ENCODE peak calls at places on chromosome 16, in ten cellular contexts. E, U, B, Y, D, N, Q, R, F and S are unnamed samples.

GRCh38 chr16:65366316-65366715 is 244.5 kb upstream of the CDH11 start:
- DNase-seq in E (no peak), U (no peak), B (no peak), Y (no peak), D (no peak), N (no peak), Q (no peak), R (no peak), F (no peak), S (no peak)

GRCh38 chr16:50036426-50036825 is 11.4 kb downstream of the CNEP1R1 start:
- DNase-seq in E (no peak), U (no peak), B (no peak), Y (no peak), D (no peak), N (no peak), Q (no peak), R (no peak), F (no peak), S (no peak)

GRCh38 chr16:58466396-58466795 is 33.5 kb upstream of the NDRG4 start:
- DNase-seq in E (no peak), U (no peak), B (no peak), Y (no peak), D (no peak), N (no peak), Q (no peak), R (no peak), F (no peak), S (no peak)

GRCh38 chr16:11667824-11668589 is at the start of gene SNN:
- DNase-seq in E (peak), U (peak), B (peak), Y (peak), D (no peak), N (peak), Q (peak), R (no peak), F (peak), S (peak)

GRCh38 chr16:23293016-23293415 is 9.1 kb upstream of the SCNN1B start:
- DNase-seq in E (no peak), U (no peak), B (no peak), Y (no peak), D (no peak), N (no peak), Q (no peak), R (no peak), F (no peak), S (no peak)

GRCh38 chr16:81365731-81366130 is 51.0 kb downstream of the GAN start:
- DNase-seq in E (no peak), U (no peak), B (no peak), Y (no peak), D (no peak), N (no peak), Q (no peak), R (no peak), F (no peak), S (no peak)

GRCh38 chr16:56999409-57000270 is 10.3 kb downstream of the NLRC5 start:
- DNase-seq in E (no peak), U (no peak), B (no peak), Y (no peak), D (no peak), N (no peak), Q (no peak), R (no peak), F (no peak), S (no peak)

GRCh38 chr16:54287018-54287757 is 601 bp upstream of the IRX3 start:
- DNase-seq in E (no peak), U (no peak), B (peak), Y (no peak), D (no peak), N (no peak), Q (no peak), R (no peak), F (peak), S (no peak)

GRCh38 chr16:20792216-20792615 is 14.1 kb downstream of the ERI2 start:
- DNase-seq in E (no peak), U (no peak), B (no peak), Y (no peak), D (no peak), N (no peak), Q (no peak), R (no peak), F (no peak), S (no peak)

GRCh38 chr16:85240982-85241924 is 129.0 kb upstream of the CIBAR2 start:
- DNase-seq in E (no peak), U (no peak), B (no peak), Y (no peak), D (no peak), N (no peak), Q (no peak), R (no peak), F (no peak), S (no peak)

GRCh38 chr16:11052080-11052808 is 107.9 kb downstream of the CLEC16A start:
- DNase-seq in E (peak), U (no peak), B (no peak), Y (no peak), D (no peak), N (no peak), Q (peak), R (no peak), F (no peak), S (peak)